ENCODE peak calls at places on chromosome 7, in six cellular contexts. One of them, this sample, is unnamed.

GRCh38 chr7:116477646-116478045 is 21.9 kb upstream of the CAV2 start:
- DNase-seq in adrenal gland: no peak
- DNase-seq in CD4-positive, alpha-beta T cell: no peak
- DNase-seq in substantia nigra: no peak
- DNase-seq in T-helper 2 cell: no peak
- DNase-seq in lung: no peak
- DNase-seq in this sample: no peak

GRCh38 chr7:138885383-138886147 is 87.6 kb upstream of the ATP6V0A4 start:
- DNase-seq in adrenal gland: no peak
- DNase-seq in CD4-positive, alpha-beta T cell: no peak
- DNase-seq in substantia nigra: no peak
- DNase-seq in T-helper 2 cell: no peak
- DNase-seq in lung: no peak
- DNase-seq in this sample: no peak

GRCh38 chr7:74418076-74418475 is 35.6 kb upstream of the GTF2IRD1 start:
- DNase-seq in adrenal gland: no peak
- DNase-seq in CD4-positive, alpha-beta T cell: no peak
- DNase-seq in substantia nigra: no peak
- DNase-seq in T-helper 2 cell: no peak
- DNase-seq in lung: no peak
- DNase-seq in this sample: no peak

GRCh38 chr7:43758861-43759683 is 592 bp downstream of the BLVRA start:
- DNase-seq in adrenal gland: peak
- DNase-seq in CD4-positive, alpha-beta T cell: peak
- DNase-seq in substantia nigra: no peak
- DNase-seq in T-helper 2 cell: peak
- DNase-seq in lung: no peak
- DNase-seq in this sample: no peak

GRCh38 chr7:42143605-42144252 is 93.3 kb downstream of the GLI3 start:
- DNase-seq in adrenal gland: no peak
- DNase-seq in CD4-positive, alpha-beta T cell: no peak
- DNase-seq in substantia nigra: no peak
- DNase-seq in T-helper 2 cell: no peak
- DNase-seq in lung: no peak
- DNase-seq in this sample: no peak

GRCh38 chr7:44884553-44885393 is 557 bp downstream of the PURB start:
- DNase-seq in adrenal gland: peak
- DNase-seq in CD4-positive, alpha-beta T cell: peak
- DNase-seq in substantia nigra: peak
- DNase-seq in T-helper 2 cell: peak
- DNase-seq in lung: peak
- DNase-seq in this sample: peak

GRCh38 chr7:83105063-83105462 is 57.6 kb downstream of the PCLO start:
- DNase-seq in adrenal gland: no peak
- DNase-seq in CD4-positive, alpha-beta T cell: no peak
- DNase-seq in substantia nigra: no peak
- DNase-seq in T-helper 2 cell: no peak
- DNase-seq in lung: no peak
- DNase-seq in this sample: no peak

GRCh38 chr7:116857052-116857451 is 5.3 kb upstream of the CAPZA2 start:
- DNase-seq in adrenal gland: no peak
- DNase-seq in CD4-positive, alpha-beta T cell: no peak
- DNase-seq in substantia nigra: no peak
- DNase-seq in T-helper 2 cell: no peak
- DNase-seq in lung: no peak
- DNase-seq in this sample: no peak

GRCh38 chr7:18890134-18890533 is 227.3 kb downstream of the TWIST1 start:
- DNase-seq in adrenal gland: no peak
- DNase-seq in CD4-positive, alpha-beta T cell: no peak
- DNase-seq in substantia nigra: no peak
- DNase-seq in T-helper 2 cell: no peak
- DNase-seq in lung: no peak
- DNase-seq in this sample: no peak

GRCh38 chr7:34759477-34760125 is 101.6 kb downstream of the NPSR1 start:
- DNase-seq in adrenal gland: peak
- DNase-seq in CD4-positive, alpha-beta T cell: no peak
- DNase-seq in substantia nigra: no peak
- DNase-seq in T-helper 2 cell: no peak
- DNase-seq in lung: no peak
- DNase-seq in this sample: no peak

GRCh38 chr7:12415072-12415471 is 11.4 kb upstream of the VWDE start:
- DNase-seq in adrenal gland: no peak
- DNase-seq in CD4-positive, alpha-beta T cell: no peak
- DNase-seq in substantia nigra: no peak
- DNase-seq in T-helper 2 cell: no peak
- DNase-seq in lung: no peak
- DNase-seq in this sample: no peak

GRCh38 chr7:47380325-47381131 is 201.4 kb downstream of the TNS3 start:
- DNase-seq in adrenal gland: no peak
- DNase-seq in CD4-positive, alpha-beta T cell: no peak
- DNase-seq in substantia nigra: no peak
- DNase-seq in T-helper 2 cell: no peak
- DNase-seq in lung: peak
- DNase-seq in this sample: no peak

GRCh38 chr7:104231054-104232046 is 23.5 kb upstream of the ORC5 start:
- DNase-seq in adrenal gland: peak
- DNase-seq in CD4-positive, alpha-beta T cell: peak
- DNase-seq in substantia nigra: peak
- DNase-seq in T-helper 2 cell: no peak
- DNase-seq in lung: no peak
- DNase-seq in this sample: peak

GRCh38 chr7:132526111-132526741 is 50.0 kb downstream of the PLXNA4 start:
- DNase-seq in adrenal gland: no peak
- DNase-seq in CD4-positive, alpha-beta T cell: no peak
- DNase-seq in substantia nigra: no peak
- DNase-seq in T-helper 2 cell: no peak
- DNase-seq in lung: no peak
- DNase-seq in this sample: no peak

GRCh38 chr7:86574006-86574405 is 69.7 kb upstream of the GRM3 start:
- DNase-seq in adrenal gland: no peak
- DNase-seq in CD4-positive, alpha-beta T cell: no peak
- DNase-seq in substantia nigra: no peak
- DNase-seq in T-helper 2 cell: no peak
- DNase-seq in lung: no peak
- DNase-seq in this sample: no peak

GRCh38 chr7:73823873-73824597 is 6.8 kb upstream of the CLDN4 start:
- DNase-seq in adrenal gland: no peak
- DNase-seq in CD4-positive, alpha-beta T cell: no peak
- DNase-seq in substantia nigra: no peak
- DNase-seq in T-helper 2 cell: no peak
- DNase-seq in lung: no peak
- DNase-seq in this sample: no peak

GRCh38 chr7:112414855-112415490 is 35.3 kb upstream of the IFRD1 start:
- DNase-seq in adrenal gland: no peak
- DNase-seq in CD4-positive, alpha-beta T cell: no peak
- DNase-seq in substantia nigra: no peak
- DNase-seq in T-helper 2 cell: no peak
- DNase-seq in lung: no peak
- DNase-seq in this sample: no peak

GRCh38 chr7:133484135-133484534 is 231.3 kb downstream of the EXOC4 start:
- DNase-seq in adrenal gland: no peak
- DNase-seq in CD4-positive, alpha-beta T cell: peak
- DNase-seq in substantia nigra: no peak
- DNase-seq in T-helper 2 cell: no peak
- DNase-seq in lung: no peak
- DNase-seq in this sample: no peak

GRCh38 chr7:22564511-22565045 is 64.6 kb upstream of the STEAP1B start:
- DNase-seq in adrenal gland: no peak
- DNase-seq in CD4-positive, alpha-beta T cell: no peak
- DNase-seq in substantia nigra: no peak
- DNase-seq in T-helper 2 cell: no peak
- DNase-seq in lung: no peak
- DNase-seq in this sample: no peak

GRCh38 chr7:34158754-34159153 is 253.4 kb downstream of the BMPER start:
- DNase-seq in adrenal gland: no peak
- DNase-seq in CD4-positive, alpha-beta T cell: no peak
- DNase-seq in substantia nigra: no peak
- DNase-seq in T-helper 2 cell: no peak
- DNase-seq in lung: no peak
- DNase-seq in this sample: no peak

GRCh38 chr7:106260136-106260561 is 24.6 kb downstream of the NAMPT start:
- DNase-seq in adrenal gland: no peak
- DNase-seq in CD4-positive, alpha-beta T cell: no peak
- DNase-seq in substantia nigra: no peak
- DNase-seq in T-helper 2 cell: no peak
- DNase-seq in lung: no peak
- DNase-seq in this sample: no peak

GRCh38 chr7:124840435-124840834 is 74.8 kb upstream of the GPR37 start:
- DNase-seq in adrenal gland: no peak
- DNase-seq in CD4-positive, alpha-beta T cell: no peak
- DNase-seq in substantia nigra: no peak
- DNase-seq in T-helper 2 cell: no peak
- DNase-seq in lung: no peak
- DNase-seq in this sample: no peak

GRCh38 chr7:5595545-5596045 is 172.0 kb upstream of the TNRC18 start:
- DNase-seq in adrenal gland: no peak
- DNase-seq in CD4-positive, alpha-beta T cell: no peak
- DNase-seq in substantia nigra: no peak
- DNase-seq in T-helper 2 cell: no peak
- DNase-seq in lung: no peak
- DNase-seq in this sample: no peak

GRCh38 chr7:113004726-113005454 is 81.7 kb downstream of the GPR85 start:
- DNase-seq in adrenal gland: no peak
- DNase-seq in CD4-positive, alpha-beta T cell: no peak
- DNase-seq in substantia nigra: no peak
- DNase-seq in T-helper 2 cell: no peak
- DNase-seq in lung: no peak
- DNase-seq in this sample: no peak

GRCh38 chr7:42856605-42856987 is 55.3 kb downstream of the C7orf25 start:
- DNase-seq in adrenal gland: no peak
- DNase-seq in CD4-positive, alpha-beta T cell: no peak
- DNase-seq in substantia nigra: no peak
- DNase-seq in T-helper 2 cell: no peak
- DNase-seq in lung: no peak
- DNase-seq in this sample: peak

GRCh38 chr7:44043902-44044301 is 600 bp upstream of the DBNL start:
- DNase-seq in adrenal gland: no peak
- DNase-seq in CD4-positive, alpha-beta T cell: no peak
- DNase-seq in substantia nigra: no peak
- DNase-seq in T-helper 2 cell: no peak
- DNase-seq in lung: no peak
- DNase-seq in this sample: peak

GRCh38 chr7:2124604-2125345 is 108.0 kb downstream of the MAD1L1 start:
- DNase-seq in adrenal gland: no peak
- DNase-seq in CD4-positive, alpha-beta T cell: no peak
- DNase-seq in substantia nigra: no peak
- DNase-seq in T-helper 2 cell: no peak
- DNase-seq in lung: no peak
- DNase-seq in this sample: no peak

GRCh38 chr7:44846816-44847508 is 925 bp downstream of the H2AZ2 start:
- DNase-seq in adrenal gland: no peak
- DNase-seq in CD4-positive, alpha-beta T cell: no peak
- DNase-seq in substantia nigra: no peak
- DNase-seq in T-helper 2 cell: no peak
- DNase-seq in lung: no peak
- DNase-seq in this sample: no peak